ENCODE peak calls at places on chromosomes 3 and 15, in four cellular contexts. L, V, B and T are unnamed samples.

GRCh38 chr3:170760174-170760526 is 109.8 kb downstream of the RPL22L1 start:
- DNase-seq in L (no peak), V (no peak), B (no peak), T (no peak)

GRCh38 chr3:56188201-56188600 is 280.1 kb downstream of the ERC2 start:
- DNase-seq in L (no peak), V (no peak), B (no peak), T (no peak)

GRCh38 chr15:37517106-37517505 is 416.8 kb upstream of the MEIS2 start:
- DNase-seq in L (no peak), V (no peak), B (no peak), T (no peak)

GRCh38 chr15:31274496-31275330 is 51.9 kb upstream of the KLF13 start:
- DNase-seq in L (peak), V (no peak), B (peak), T (peak)

GRCh38 chr3:9129366-9129765 is 120.1 kb downstream of the SRGAP3 start:
- DNase-seq in L (no peak), V (no peak), B (peak), T (no peak)

GRCh38 chr3:111081008-111081545 is 9.5 kb downstream of the NECTIN3 start:
- DNase-seq in L (no peak), V (no peak), B (no peak), T (no peak)

GRCh38 chr3:23035927-23036640 is 167.0 kb upstream of the UBE2E2 start:
- DNase-seq in L (peak), V (no peak), B (no peak), T (no peak)

GRCh38 chr3:127702151-127702578 is 29.4 kb downstream of the ABTB1 start:
- DNase-seq in L (peak), V (no peak), B (peak), T (peak)

GRCh38 chr3:72123908-72124441 is 339.0 kb upstream of the PROK2 start:
- DNase-seq in L (peak), V (no peak), B (no peak), T (peak)

GRCh38 chr3:187748050-187748481 is 2.8 kb upstream of the BCL6 start:
- DNase-seq in L (peak), V (no peak), B (peak), T (peak)

GRCh38 chr3:142777927-142778326 is 54.1 kb downstream of the TRPC1 start:
- DNase-seq in L (no peak), V (no peak), B (no peak), T (no peak)

GRCh38 chr3:69353492-69353891 is 32.4 kb downstream of the FRMD4B start:
- DNase-seq in L (no peak), V (peak), B (no peak), T (no peak)

GRCh38 chr3:12073106-12073505 is 68.9 kb downstream of the SYN2 start:
- DNase-seq in L (no peak), V (no peak), B (no peak), T (no peak)

GRCh38 chr3:101833446-101833974 is 15.8 kb upstream of the NFKBIZ start:
- DNase-seq in L (no peak), V (no peak), B (no peak), T (no peak)

GRCh38 chr3:100106531-100107155 is 7.7 kb downstream of the FILIP1L start:
- DNase-seq in L (no peak), V (no peak), B (no peak), T (no peak)

GRCh38 chr3:52769786-52770445 is 824 bp downstream of the NEK4 start:
- DNase-seq in L (no peak), V (no peak), B (no peak), T (no peak)

GRCh38 chr3:78868570-78868969 is 899.2 kb downstream of the ROBO1 start:
- DNase-seq in L (no peak), V (no peak), B (no peak), T (no peak)

GRCh38 chr3:192188218-192188835 is 539.0 kb downstream of the FGF12 start:
- DNase-seq in L (no peak), V (no peak), B (no peak), T (no peak)

GRCh38 chr15:99105516-99106341 is 849 bp downstream of the SYNM start:
- DNase-seq in L (peak), V (peak), B (peak), T (no peak)

GRCh38 chr3:40019371-40019770 is 210.0 kb downstream of the MYRIP start:
- DNase-seq in L (no peak), V (no peak), B (no peak), T (no peak)

GRCh38 chr3:114596147-114596546 is 302.3 kb downstream of the TIGIT start:
- DNase-seq in L (no peak), V (no peak), B (no peak), T (no peak)

GRCh38 chr3:115912372-115912771 is 289.1 kb downstream of the GAP43 start:
- DNase-seq in L (no peak), V (no peak), B (no peak), T (no peak)

GRCh38 chr3:72582211-72582878 is 265.9 kb downstream of the SHQ1 start:
- DNase-seq in L (no peak), V (no peak), B (no peak), T (no peak)

GRCh38 chr3:158770254-158771017 is 31.4 kb upstream of the MFSD1 start:
- DNase-seq in L (no peak), V (no peak), B (no peak), T (no peak)

GRCh38 chr3:87855626-87856025 is 203.2 kb downstream of the CGGBP1 start:
- DNase-seq in L (no peak), V (no peak), B (no peak), T (no peak)

GRCh38 chr3:12832350-12833225 is 8.8 kb downstream of the RPL32 start:
- DNase-seq in L (no peak), V (no peak), B (no peak), T (no peak)

GRCh38 chr3:186099178-186099577 is 9.7 kb downstream of the ETV5 start:
- DNase-seq in L (no peak), V (no peak), B (no peak), T (no peak)

GRCh38 chr3:71428841-71429609 is 154.5 kb downstream of the FOXP1 start:
- DNase-seq in L (peak), V (no peak), B (no peak), T (no peak)

GRCh38 chr3:148879256-148879655 is 14.2 kb downstream of the CPA3 start:
- DNase-seq in L (no peak), V (no peak), B (no peak), T (no peak)

GRCh38 chr3:148883163-148883562 is 18.1 kb downstream of the CPA3 start:
- DNase-seq in L (no peak), V (no peak), B (peak), T (no peak)

GRCh38 chr3:148882288-148882687 is 17.2 kb downstream of the CPA3 start:
- DNase-seq in L (no peak), V (no peak), B (no peak), T (no peak)

GRCh38 chr3:148881286-148881685 is 16.2 kb downstream of the CPA3 start:
- DNase-seq in L (no peak), V (no peak), B (no peak), T (no peak)

DNA sequence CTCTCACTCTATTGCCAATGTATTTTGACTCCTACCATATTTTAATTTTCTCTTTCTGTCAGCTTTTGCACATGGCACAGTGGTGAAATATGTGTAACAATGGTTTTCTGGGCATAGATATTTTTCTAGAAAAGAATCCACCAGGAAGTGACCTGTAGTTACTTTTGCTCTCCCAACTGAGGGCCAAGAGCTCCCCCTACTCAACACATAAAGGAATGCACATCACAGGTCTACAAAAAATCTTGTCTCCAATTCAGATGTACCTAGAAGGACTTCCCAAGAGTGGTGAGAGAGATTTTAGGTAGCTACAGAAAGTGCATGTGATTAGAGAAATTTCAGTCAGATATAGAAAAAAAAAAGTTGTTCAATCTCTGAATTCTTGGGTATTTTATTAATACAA is 15.6 kb downstream of the CPA3 start:
- DNase-seq in L (no peak), V (no peak), B (no peak), T (no peak)
- TF ChIP-seq CTCF in L (no peak), V (no peak), B (no peak), T (no peak)

DNA sequence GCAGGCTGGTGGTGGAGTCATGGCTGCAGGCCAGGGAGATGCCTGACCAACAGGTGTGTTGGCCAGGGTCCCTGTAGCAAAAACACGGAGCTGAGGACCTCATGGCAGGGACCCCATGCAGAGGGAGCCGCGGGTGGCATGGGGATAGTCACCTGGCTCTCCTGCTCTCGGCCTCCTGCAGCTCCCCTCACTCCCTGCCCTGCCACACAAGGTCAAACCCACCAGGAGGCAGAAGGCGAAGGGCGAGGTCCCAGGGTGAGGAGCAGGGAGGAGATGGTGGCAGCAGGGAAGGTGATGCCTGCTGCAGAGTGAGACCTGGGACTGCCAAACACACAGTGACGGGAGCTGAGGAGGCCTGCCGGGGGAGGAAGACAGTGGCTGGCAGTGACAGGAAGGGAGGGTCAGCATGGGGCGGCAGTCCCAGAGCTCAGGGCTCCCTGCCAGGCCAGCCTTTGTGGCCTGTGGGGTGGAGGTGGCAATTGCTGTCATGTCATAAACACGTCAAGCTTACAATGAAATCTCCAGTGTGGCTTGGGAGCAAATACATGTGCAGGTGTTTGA is 144.3 kb downstream of the TJP1 start:
- DNase-seq in L (no peak), V (peak), B (no peak), T (no peak)
- TF ChIP-seq EP300 in L (no peak), V (no peak), B (no peak), T (no peak)

GRCh38 chr15:41661078-41661528 is 898 bp downstream of the MGA start:
- DNase-seq in L (no peak), V (no peak), B (no peak), T (no peak)
- TF ChIP-seq CTCF in L (no peak), V (no peak), B (no peak), T (no peak)

GRCh38 chr3:49358884-49359225 is 702 bp upstream of the GPX1 start:
- DNase-seq in L (no peak), V (no peak), B (no peak), T (no peak)

GRCh38 chr3:49359623-49360022 is 1.5 kb upstream of the GPX1 start:
- DNase-seq in L (no peak), V (no peak), B (no peak), T (no peak)

GRCh38 chr3:49362579-49362978 is 4.4 kb upstream of the GPX1 start:
- DNase-seq in L (no peak), V (no peak), B (no peak), T (no peak)

GRCh38 chr3:49357466-49358216 is 512 bp downstream of the GPX1 start:
- DNase-seq in L (peak), V (peak), B (peak), T (peak)

DNA sequence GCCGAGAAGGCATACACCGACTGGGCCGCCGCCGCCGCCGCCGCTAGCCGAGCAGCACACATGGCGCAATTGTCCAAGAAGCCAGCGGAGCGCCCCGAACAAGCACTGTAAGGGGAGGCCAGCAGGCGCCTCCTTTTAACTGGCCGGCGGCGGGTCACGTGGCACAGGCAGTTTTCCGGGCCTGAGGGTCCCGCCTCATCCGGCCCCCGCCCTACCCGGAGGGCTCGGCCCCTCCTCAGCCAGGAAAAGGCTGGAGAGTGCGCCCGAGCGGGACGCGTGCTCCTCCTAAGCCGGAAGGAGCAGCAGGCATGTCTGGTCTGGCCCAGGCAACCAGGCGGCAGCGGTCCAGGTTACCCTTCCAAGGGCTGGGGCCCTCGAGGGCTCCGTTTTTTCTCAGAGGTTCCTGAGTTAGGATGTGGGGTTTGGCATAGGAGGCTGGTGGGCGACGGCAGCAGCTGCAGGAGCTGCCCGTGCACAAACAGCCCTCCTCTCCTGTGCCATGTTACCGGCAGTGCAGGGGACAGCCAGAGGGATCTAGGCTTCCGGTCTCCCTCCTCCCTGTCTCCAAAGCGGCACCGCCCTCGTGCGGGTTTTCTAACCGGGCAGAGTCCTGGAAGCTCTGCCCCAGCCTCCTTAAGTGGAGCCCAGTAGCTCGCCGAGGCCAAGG is at the start of gene GPX1:
- DNase-seq in L (peak), V (peak), B (peak), T (peak)
- TF ChIP-seq EP300 in L (no peak), V (peak), B (no peak), T (no peak)

GRCh38 chr3:97658670-97659285 is 105.8 kb upstream of the ARL6 start:
- DNase-seq in L (no peak), V (no peak), B (no peak), T (no peak)
- TF ChIP-seq CTCF in L (no peak), V (peak), B (no peak), T (no peak)

DNA sequence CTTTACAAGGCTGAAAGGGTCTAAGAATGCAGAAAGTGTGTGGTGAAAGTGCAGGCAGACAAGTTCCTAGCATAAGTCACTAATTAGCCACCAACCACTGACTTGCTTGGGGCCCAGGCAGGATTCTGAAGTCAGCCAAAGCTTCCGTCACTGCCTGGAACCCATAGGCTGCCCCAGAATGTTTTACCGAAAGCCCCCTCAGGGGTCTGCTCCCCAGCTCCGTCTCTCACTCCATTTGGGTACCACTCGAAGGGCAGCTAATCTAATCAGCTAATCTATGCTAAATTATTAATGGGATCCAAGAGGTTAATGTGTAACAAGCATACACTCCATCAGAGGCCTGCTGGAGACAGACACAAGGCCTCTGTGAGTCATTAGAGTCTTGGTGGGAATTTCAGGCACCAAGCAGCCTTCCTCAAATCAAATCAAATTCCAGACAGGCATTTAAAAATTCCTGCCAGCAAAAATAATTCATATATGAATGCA is 13.2 kb downstream of the ADAMTS9 start:
- DNase-seq in L (no peak), V (no peak), B (no peak), T (no peak)
- TF ChIP-seq EP300 in L (no peak), V (no peak), B (no peak), T (no peak)

GRCh38 chr15:44501768-44502366 is 35.1 kb upstream of the EIF3J start:
- DNase-seq in L (no peak), V (no peak), B (no peak), T (no peak)
- TF ChIP-seq CTCF in L (no peak), V (peak), B (peak), T (peak)